ENCODE peak calls at places on chromosomes 5 and 9, in four cellular contexts. One of them, this sample, is unnamed.

GRCh38 chr9:138116521-138116920 is 238.9 kb downstream of the CACNA1B start:
- DNase-seq in HCT116: no peak
- DNase-seq in SK-N-SH: peak; percentile 57
- DNase-seq in K562: no peak
- DNase-seq in this sample: no peak

GRCh38 chr9:91345978-91346377 is 15.7 kb downstream of the AUH start:
- DNase-seq in HCT116: no peak
- DNase-seq in K562: no peak
- DNase-seq in SK-N-SH: no peak
- DNase-seq in this sample: no peak

GRCh38 chr5:152673601-152674000 is 268.5 kb upstream of the NMUR2 start:
- DNase-seq in SK-N-SH: no peak
- DNase-seq in HCT116: no peak
- DNase-seq in K562: no peak
- DNase-seq in this sample: no peak

GRCh38 chr5:122775713-122776084 is 819 bp downstream of the SNX2 start:
- DNase-seq in HCT116: no peak
- DNase-seq in K562: peak; percentile 14
- DNase-seq in SK-N-SH: peak; percentile 12
- DNase-seq in this sample: no peak

GRCh38 chr9:135480071-135480941 is 724 bp downstream of the PPP1R26 start:
- DNase-seq in HCT116: no peak
- DNase-seq in SK-N-SH: peak; percentile 82
- DNase-seq in K562: peak; percentile 70
- DNase-seq in this sample: peak; percentile 38

GRCh38 chr5:64814073-64814472 is 45.3 kb downstream of the CWC27 start:
- DNase-seq in SK-N-SH: no peak
- DNase-seq in K562: no peak
- DNase-seq in HCT116: no peak
- DNase-seq in this sample: no peak

GRCh38 chr9:128627906-128628305 is 28.7 kb downstream of the DYNC2I2 start:
- DNase-seq in SK-N-SH: peak; percentile 20
- DNase-seq in K562: no peak
- DNase-seq in HCT116: no peak
- DNase-seq in this sample: no peak

GRCh38 chr9:85178486-85178885 is 509.0 kb downstream of the NTRK2 start:
- DNase-seq in HCT116: no peak
- DNase-seq in SK-N-SH: no peak
- DNase-seq in K562: no peak
- DNase-seq in this sample: no peak

GRCh38 chr5:14405706-14406553 is 175.7 kb upstream of the OTULINL start:
- DNase-seq in K562: no peak
- DNase-seq in SK-N-SH: no peak
- DNase-seq in HCT116: no peak
- DNase-seq in this sample: no peak

GRCh38 chr5:141960018-141960417 is 2.0 kb upstream of the PCDH12 start:
- DNase-seq in HCT116: no peak
- DNase-seq in K562: peak; percentile 34
- DNase-seq in SK-N-SH: peak; percentile 62
- DNase-seq in this sample: peak; percentile 17

GRCh38 chr5:83145241-83145640 is 67.9 kb downstream of the XRCC4 start:
- DNase-seq in K562: no peak
- DNase-seq in HCT116: no peak
- DNase-seq in SK-N-SH: no peak
- DNase-seq in this sample: no peak

GRCh38 chr5:107900721-107901120 is 230.0 kb upstream of the EFNA5 start:
- DNase-seq in SK-N-SH: no peak
- DNase-seq in HCT116: no peak
- DNase-seq in K562: no peak
- DNase-seq in this sample: no peak

GRCh38 chr5:88883059-88883565 is at the start of gene MEF2C:
- DNase-seq in HCT116: peak; percentile 56
- DNase-seq in K562: peak; percentile 87
- DNase-seq in SK-N-SH: peak; percentile 80
- DNase-seq in this sample: no peak

GRCh38 chr5:119792154-119792799 is 162.9 kb downstream of the FAM170A start:
- DNase-seq in SK-N-SH: no peak
- DNase-seq in HCT116: no peak
- DNase-seq in K562: no peak
- DNase-seq in this sample: no peak

GRCh38 chr5:118793652-118794051 is 194.7 kb downstream of the DTWD2 start:
- DNase-seq in K562: no peak
- DNase-seq in SK-N-SH: no peak
- DNase-seq in HCT116: no peak
- DNase-seq in this sample: no peak

GRCh38 chr9:86043999-86044398 is 55.4 kb downstream of the GOLM1 start:
- DNase-seq in K562: no peak
- DNase-seq in SK-N-SH: no peak
- DNase-seq in HCT116: peak; percentile 7
- DNase-seq in this sample: peak; percentile 16

GRCh38 chr5:38673671-38674071 is 117.2 kb upstream of the LIFR start:
- DNase-seq in HCT116: peak; percentile 6
- DNase-seq in K562: no peak
- DNase-seq in SK-N-SH: no peak
- DNase-seq in this sample: peak; percentile 13

GRCh38 chr9:90365646-90366045 is 277.0 kb downstream of the DIRAS2 start:
- DNase-seq in HCT116: no peak
- DNase-seq in K562: no peak
- DNase-seq in SK-N-SH: peak; percentile 53
- DNase-seq in this sample: no peak

DNA sequence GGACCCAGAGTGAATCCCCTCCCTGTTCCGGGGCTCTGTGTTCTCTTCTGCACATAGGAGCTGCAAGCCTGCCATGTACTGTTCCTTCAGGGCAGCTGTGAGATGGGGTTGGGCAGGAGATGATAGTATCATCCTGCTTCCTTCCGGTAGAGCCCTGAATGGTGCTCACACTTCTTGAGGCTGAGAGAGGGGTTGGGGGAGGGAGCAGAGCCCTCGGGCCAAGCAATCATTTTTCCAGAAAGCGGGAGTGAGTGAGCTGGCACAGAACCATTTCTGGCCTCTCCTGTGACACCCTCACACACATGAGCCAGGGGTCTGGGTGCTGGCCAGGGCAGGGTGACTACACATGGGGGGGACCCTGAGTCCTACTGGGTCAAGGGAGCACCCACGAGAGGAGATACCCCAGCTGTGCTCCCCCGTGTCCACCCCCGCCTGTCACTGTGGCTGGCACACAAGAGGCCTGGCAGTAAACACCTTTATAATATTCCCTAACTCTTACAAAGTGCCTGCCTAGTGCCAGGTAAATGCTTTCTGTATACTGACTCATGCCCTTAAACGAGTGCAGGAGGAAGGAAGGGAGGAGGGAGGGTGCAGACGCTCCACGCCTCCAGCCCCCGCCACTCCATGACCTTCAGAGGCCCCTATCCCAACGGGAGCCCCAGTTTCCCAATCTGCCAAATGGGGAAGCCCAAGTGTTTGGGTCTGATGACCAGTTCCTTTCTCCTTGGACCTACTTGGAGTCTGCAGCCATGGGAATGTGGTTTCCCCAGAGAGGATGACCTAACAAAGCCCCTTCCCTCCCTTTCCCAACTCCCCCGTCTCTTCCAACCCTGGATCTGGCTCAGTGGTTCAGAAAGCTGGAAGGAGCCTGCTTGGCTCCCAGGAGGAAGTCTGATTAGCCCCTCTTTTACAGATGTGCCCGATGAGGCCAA is 15.5 kb downstream of the AKNA start:
- DNase-seq in HCT116: no peak
- DNase-seq in K562: no peak
- DNase-seq in SK-N-SH: peak; percentile 77
- DNase-seq in this sample: no peak
- TF ChIP-seq ELF1 in HCT116: no peak
- TF ChIP-seq ELF1 in K562: no peak
- TF ChIP-seq ELF1 in SK-N-SH: no peak
- TF ChIP-seq ELF1 in this sample: no peak

GRCh38 chr5:763998-764781 is 20.3 kb downstream of the ZDHHC11B start:
- DNase-seq in HCT116: no peak
- DNase-seq in K562: no peak
- DNase-seq in SK-N-SH: peak; percentile 31
- DNase-seq in this sample: no peak
- TF ChIP-seq ELF1 in HCT116: no peak
- TF ChIP-seq ELF1 in K562: no peak
- TF ChIP-seq ELF1 in SK-N-SH: no peak
- TF ChIP-seq ELF1 in this sample: no peak

GRCh38 chr9:20624201-20625002 is 2.1 kb upstream of the MLLT3 start:
- DNase-seq in HCT116: peak; percentile 64
- DNase-seq in SK-N-SH: peak; percentile 45
- DNase-seq in K562: peak; percentile 3
- DNase-seq in this sample: peak; percentile 64

GRCh38 chr9:20623021-20623747 is 885 bp upstream of the MLLT3 start:
- DNase-seq in SK-N-SH: no peak
- DNase-seq in HCT116: no peak
- DNase-seq in K562: no peak
- DNase-seq in this sample: no peak

GRCh38 chr9:20622330-20623020 is at the start of gene MLLT3:
- DNase-seq in HCT116: peak; percentile 84
- DNase-seq in K562: peak; percentile 1
- DNase-seq in SK-N-SH: peak; percentile 96
- DNase-seq in this sample: peak; percentile 84

GRCh38 chr9:20625003-20625349 is 2.7 kb upstream of the MLLT3 start:
- DNase-seq in SK-N-SH: no peak
- DNase-seq in K562: no peak
- DNase-seq in HCT116: no peak
- DNase-seq in this sample: no peak

GRCh38 chr9:20623748-20624124 is 1.4 kb upstream of the MLLT3 start:
- DNase-seq in SK-N-SH: no peak
- DNase-seq in HCT116: no peak
- DNase-seq in K562: no peak
- DNase-seq in this sample: no peak
- TF ChIP-seq ELF1 in SK-N-SH: no peak
- TF ChIP-seq ELF1 in HCT116: no peak
- TF ChIP-seq ELF1 in K562: no peak
- TF ChIP-seq ELF1 in this sample: no peak

GRCh38 chr5:102711525-102712240 is 43.4 kb upstream of the PAM start:
- DNase-seq in SK-N-SH: no peak
- DNase-seq in HCT116: no peak
- DNase-seq in K562: no peak
- DNase-seq in this sample: no peak

GRCh38 chr5:102715405-102715804 is 39.7 kb upstream of the PAM start:
- DNase-seq in SK-N-SH: no peak
- DNase-seq in HCT116: peak; percentile 60
- DNase-seq in K562: no peak
- DNase-seq in this sample: no peak

GRCh38 chr5:102716017-102716416 is 39.1 kb upstream of the PAM start:
- DNase-seq in SK-N-SH: no peak
- DNase-seq in K562: no peak
- DNase-seq in HCT116: no peak
- DNase-seq in this sample: no peak

GRCh38 chr5:102713682-102714231 is 41.3 kb upstream of the PAM start:
- DNase-seq in HCT116: no peak
- DNase-seq in K562: no peak
- DNase-seq in SK-N-SH: no peak
- DNase-seq in this sample: no peak

GRCh38 chr5:102713278-102713677 is 41.8 kb upstream of the PAM start:
- DNase-seq in HCT116: no peak
- DNase-seq in SK-N-SH: no peak
- DNase-seq in K562: no peak
- DNase-seq in this sample: no peak
- TF ChIP-seq ELF1 in HCT116: no peak
- TF ChIP-seq ELF1 in SK-N-SH: no peak
- TF ChIP-seq ELF1 in K562: no peak
- TF ChIP-seq ELF1 in this sample: no peak

GRCh38 chr5:366541-367357 is 45.2 kb downstream of the AHRR start:
- DNase-seq in HCT116: no peak
- DNase-seq in SK-N-SH: no peak
- DNase-seq in K562: no peak
- DNase-seq in this sample: no peak
- TF ChIP-seq ELF1 in HCT116: no peak
- TF ChIP-seq ELF1 in SK-N-SH: no peak
- TF ChIP-seq ELF1 in K562: no peak
- TF ChIP-seq ELF1 in this sample: no peak

GRCh38 chr9:133456409-133456808 is 3.4 kb upstream of the CACFD1 start:
- DNase-seq in SK-N-SH: no peak
- DNase-seq in K562: no peak
- DNase-seq in HCT116: no peak
- DNase-seq in this sample: no peak
- TF ChIP-seq ELF1 in SK-N-SH: no peak
- TF ChIP-seq ELF1 in K562: no peak
- TF ChIP-seq ELF1 in HCT116: no peak
- TF ChIP-seq ELF1 in this sample: no peak

GRCh38 chr5:166267907-166268306 is 2023.5 kb upstream of the WWC1 start:
- DNase-seq in HCT116: no peak
- DNase-seq in SK-N-SH: no peak
- DNase-seq in K562: no peak
- DNase-seq in this sample: no peak

GRCh38 chr5:166276006-166276405 is 2015.4 kb upstream of the WWC1 start:
- DNase-seq in SK-N-SH: no peak
- DNase-seq in K562: no peak
- DNase-seq in HCT116: no peak
- DNase-seq in this sample: no peak

GRCh38 chr5:166270712-166271111 is 2020.7 kb upstream of the WWC1 start:
- DNase-seq in SK-N-SH: no peak
- DNase-seq in HCT116: no peak
- DNase-seq in K562: no peak
- DNase-seq in this sample: no peak
- TF ChIP-seq ELF1 in SK-N-SH: no peak
- TF ChIP-seq ELF1 in HCT116: no peak
- TF ChIP-seq ELF1 in K562: no peak
- TF ChIP-seq ELF1 in this sample: no peak

DNA sequence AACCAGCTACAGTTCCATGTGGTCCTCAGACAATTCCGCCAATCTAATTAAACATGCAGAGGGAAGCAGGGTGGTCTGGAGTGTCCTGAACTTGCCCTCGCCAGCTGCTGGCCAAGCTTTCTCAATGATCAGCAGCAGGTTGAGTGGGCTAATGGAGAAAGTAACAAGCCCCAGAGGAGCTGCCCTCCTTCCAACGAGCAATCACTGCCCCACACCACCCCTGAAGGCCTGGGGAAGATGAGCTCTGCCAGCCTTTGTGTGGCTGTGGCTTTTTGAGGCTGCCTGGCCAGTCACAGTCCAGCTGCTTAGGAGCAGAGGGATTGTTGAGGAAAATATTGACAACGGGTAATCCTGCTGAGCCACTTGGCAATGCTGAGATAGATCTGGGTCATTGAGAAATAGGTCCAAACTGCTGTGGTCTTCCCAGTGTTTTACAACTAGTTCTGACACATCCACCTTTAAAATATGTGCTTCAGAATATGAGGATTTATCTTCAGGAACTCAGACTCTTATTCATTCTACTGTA is 107.3 kb downstream of the CD180 start:
- DNase-seq in SK-N-SH: peak; percentile 33
- DNase-seq in HCT116: no peak
- DNase-seq in K562: no peak
- DNase-seq in this sample: no peak
- TF ChIP-seq ELF1 in SK-N-SH: no peak
- TF ChIP-seq ELF1 in HCT116: no peak
- TF ChIP-seq ELF1 in K562: no peak
- TF ChIP-seq ELF1 in this sample: no peak

This sample was measured in HepG2.